ENCODE peak calls at places on chromosomes 12 and 14, in seven cellular contexts. N is adrenal gland, K is AG04450, F is colonic mucosa, B is lung, W is GM23248, I is neuronal stem cell. T is an unnamed sample.

GRCh38 chr12:46219892-46220655 is 48.8 kb downstream of the SLC38A1 start:
- DNase-seq in N (peak), K (peak), F (no peak), B (no peak), W (peak), I (no peak), T (no peak)

GRCh38 chr12:98901189-98901588 is 256.1 kb downstream of the APAF1 start:
- DNase-seq in N (no peak), K (no peak), F (no peak), B (no peak), W (peak), I (no peak), T (no peak)

GRCh38 chr14:55599250-55599879 is 19.4 kb downstream of the KTN1 start:
- DNase-seq in N (peak), K (no peak), F (peak), B (no peak), W (no peak), I (no peak), T (peak)

GRCh38 chr14:61584258-61584657 is 111.1 kb upstream of the HIF1A start:
- DNase-seq in N (no peak), K (no peak), F (no peak), B (no peak), W (peak), I (no peak), T (no peak)

GRCh38 chr14:58557242-58557641 is 80.5 kb upstream of the DACT1 start:
- DNase-seq in N (no peak), K (no peak), F (no peak), B (no peak), W (no peak), I (no peak), T (no peak)

GRCh38 chr14:64092940-64093339 is 201.2 kb downstream of the ESR2 start:
- DNase-seq in N (no peak), K (no peak), F (peak), B (no peak), W (no peak), I (no peak), T (no peak)

GRCh38 chr14:30005114-30005698 is 77.6 kb upstream of the PRKD1 start:
- DNase-seq in N (peak), K (peak), F (no peak), B (no peak), W (peak), I (peak), T (no peak)

GRCh38 chr14:93742761-93743160 is 45.5 kb downstream of the PRIMA1 start:
- DNase-seq in N (no peak), K (no peak), F (no peak), B (no peak), W (no peak), I (no peak), T (no peak)

GRCh38 chr12:110338754-110339153 is 57.7 kb downstream of the ATP2A2 start:
- DNase-seq in N (no peak), K (no peak), F (no peak), B (no peak), W (peak), I (no peak), T (no peak)

GRCh38 chr12:76183459-76184186 is 99.1 kb upstream of the NAP1L1 start:
- DNase-seq in N (peak), K (peak), F (no peak), B (peak), W (peak), I (no peak), T (no peak)

GRCh38 chr14:61034416-61035100 is 53.5 kb downstream of the SLC38A6 start:
- DNase-seq in N (no peak), K (no peak), F (no peak), B (peak), W (no peak), I (no peak), T (no peak)

GRCh38 chr14:45678163-45678562 is 425.2 kb upstream of the MIS18BP1 start:
- DNase-seq in N (no peak), K (no peak), F (no peak), B (no peak), W (no peak), I (no peak), T (no peak)

GRCh38 chr14:61461808-61462275 is 140.5 kb downstream of the PRKCH start:
- DNase-seq in N (peak), K (peak), F (peak), B (no peak), W (peak), I (peak), T (no peak)

GRCh38 chr12:9345163-9345562 is 137.0 kb upstream of the PZP start:
- DNase-seq in N (no peak), K (no peak), F (no peak), B (no peak), W (no peak), I (no peak), T (no peak)
- H3K27ac ChIP-seq in N (no peak), K (no peak), F (no peak), B (no peak), W (no peak), I (no peak), T (no peak)

GRCh38 chr12:12559699-12560296 is 2.9 kb downstream of the DUSP16 start:
- DNase-seq in N (no peak), K (no peak), F (no peak), B (no peak), W (no peak), I (no peak), T (no peak)
- H3K27ac ChIP-seq in N (peak), K (no peak), F (peak), B (no peak), W (no peak), I (no peak), T (no peak)

GRCh38 chr12:83158613-83159207 is 472.0 kb downstream of the TMTC2 start:
- DNase-seq in N (no peak), K (no peak), F (no peak), B (no peak), W (no peak), I (no peak), T (no peak)

GRCh38 chr12:83161451-83161850 is 474.7 kb downstream of the TMTC2 start:
- DNase-seq in N (no peak), K (no peak), F (no peak), B (no peak), W (peak), I (no peak), T (no peak)

GRCh38 chr12:83157604-83158003 is 470.9 kb downstream of the TMTC2 start:
- DNase-seq in N (no peak), K (no peak), F (no peak), B (no peak), W (no peak), I (no peak), T (no peak)

GRCh38 chr12:83153156-83153555 is 466.4 kb downstream of the TMTC2 start:
- DNase-seq in N (no peak), K (no peak), F (no peak), B (no peak), W (no peak), I (no peak), T (no peak)

GRCh38 chr12:83156800-83157199 is 470.1 kb downstream of the TMTC2 start:
- DNase-seq in N (no peak), K (no peak), F (no peak), B (no peak), W (no peak), I (no peak), T (no peak)
- H3K27ac ChIP-seq in N (no peak), K (no peak), F (no peak), B (no peak), W (no peak), I (no peak), T (no peak)

GRCh38 chr12:26032290-26032689 is 73.8 kb downstream of the RASSF8 start:
- DNase-seq in N (no peak), K (no peak), F (no peak), B (no peak), W (peak), I (no peak), T (no peak)

GRCh38 chr12:26032719-26033241 is 74.3 kb downstream of the RASSF8 start:
- DNase-seq in N (no peak), K (no peak), F (peak), B (no peak), W (peak), I (no peak), T (no peak)

GRCh38 chr12:26031318-26031717 is 72.8 kb downstream of the RASSF8 start:
- DNase-seq in N (no peak), K (no peak), F (no peak), B (no peak), W (no peak), I (no peak), T (no peak)

GRCh38 chr12:26030371-26030770 is 71.9 kb downstream of the RASSF8 start:
- DNase-seq in N (no peak), K (no peak), F (no peak), B (no peak), W (peak), I (no peak), T (no peak)

GRCh38 chr12:26031814-26032213 is 73.3 kb downstream of the RASSF8 start:
- DNase-seq in N (no peak), K (no peak), F (no peak), B (no peak), W (no peak), I (no peak), T (no peak)
- H3K27ac ChIP-seq in N (no peak), K (no peak), F (no peak), B (no peak), W (peak), I (no peak), T (no peak)

GRCh38 chr14:75247939-75248338 is 30.7 kb upstream of the FOS start:
- DNase-seq in N (no peak), K (no peak), F (no peak), B (no peak), W (no peak), I (no peak), T (no peak)

GRCh38 chr14:75250800-75251199 is 27.8 kb upstream of the FOS start:
- DNase-seq in N (no peak), K (no peak), F (no peak), B (no peak), W (no peak), I (no peak), T (no peak)

GRCh38 chr14:75249251-75249957 is 29.2 kb upstream of the FOS start:
- DNase-seq in N (no peak), K (no peak), F (no peak), B (no peak), W (no peak), I (no peak), T (peak)

GRCh38 chr14:75252254-75252837 is 26.3 kb upstream of the FOS start:
- DNase-seq in N (peak), K (no peak), F (peak), B (no peak), W (no peak), I (no peak), T (peak)

GRCh38 chr14:75249958-75250336 is 28.7 kb upstream of the FOS start:
- DNase-seq in N (no peak), K (no peak), F (no peak), B (no peak), W (no peak), I (no peak), T (no peak)
- H3K27ac ChIP-seq in N (no peak), K (no peak), F (no peak), B (no peak), W (no peak), I (no peak), T (no peak)

DNA sequence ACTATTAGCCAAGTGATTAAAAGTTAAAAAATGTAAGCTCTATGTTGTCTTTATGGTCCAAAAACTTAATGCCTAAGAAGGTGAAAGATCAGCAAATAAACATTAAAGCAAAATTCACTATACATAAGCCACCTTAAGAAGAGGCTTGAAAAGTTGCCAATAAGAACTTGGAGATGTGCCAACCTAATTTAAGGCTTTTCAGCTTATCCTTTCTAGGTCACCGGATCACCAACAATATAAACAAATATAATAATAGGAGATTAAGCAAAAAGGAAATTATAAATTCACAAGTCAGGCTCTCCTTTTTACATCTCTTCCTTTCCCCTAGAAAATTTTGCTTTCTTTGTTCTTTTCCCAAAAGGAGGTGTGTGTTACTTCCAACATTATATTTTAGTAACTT is 30.9 kb downstream of the SLC2A3 start:
- DNase-seq in N (no peak), K (no peak), F (no peak), B (no peak), W (no peak), I (no peak), T (no peak)
- H3K27ac ChIP-seq in N (no peak), K (no peak), F (no peak), B (no peak), W (no peak), I (no peak), T (no peak)

DNA sequence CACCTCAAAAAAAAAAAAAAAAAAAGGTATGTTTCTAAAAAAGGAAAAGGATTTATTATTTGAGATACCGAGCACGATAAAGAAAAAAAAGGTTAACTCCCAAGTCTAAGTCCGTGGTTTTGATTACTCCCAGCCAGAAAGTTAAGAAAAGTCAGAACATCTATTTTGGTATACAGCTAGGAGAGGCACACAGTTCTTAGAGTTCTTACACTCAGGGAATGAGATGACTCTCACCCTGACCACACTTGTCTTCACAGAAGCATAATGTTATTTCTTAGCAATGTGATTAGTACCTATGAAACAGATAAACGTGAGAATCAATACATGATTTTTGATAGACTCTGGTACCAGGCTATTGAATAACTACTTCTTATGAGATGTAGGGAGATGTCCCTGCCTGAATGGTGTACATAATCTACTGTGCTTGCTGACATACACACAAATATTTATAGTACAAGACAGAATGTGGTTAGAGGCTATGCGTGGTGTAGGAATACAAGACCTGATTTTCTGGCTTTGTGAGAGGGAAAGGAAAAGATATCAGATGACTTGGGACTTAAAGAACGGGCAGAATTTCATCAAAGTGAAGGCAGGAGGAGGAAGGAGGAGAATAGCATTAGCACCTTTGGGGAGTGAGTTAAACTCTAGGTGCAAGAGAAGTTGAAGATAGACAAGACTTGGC is 31.6 kb downstream of the LIMA1 start:
- DNase-seq in N (no peak), K (peak), F (no peak), B (no peak), W (no peak), I (no peak), T (no peak)
- H3K27ac ChIP-seq in N (no peak), K (peak), F (peak), B (no peak), W (no peak), I (no peak), T (peak)

GRCh38 chr14:65170768-65171251 is 68.5 kb upstream of the MAX start:
- DNase-seq in N (no peak), K (peak), F (peak), B (no peak), W (peak), I (no peak), T (no peak)
- H3K27ac ChIP-seq in N (no peak), K (peak), F (no peak), B (no peak), W (peak), I (no peak), T (no peak)

GRCh38 chr12:124771462-124772361 is 92.0 kb downstream of the SCARB1 start:
- DNase-seq in N (peak), K (no peak), F (peak), B (peak), W (peak), I (peak), T (peak)
- H3K27ac ChIP-seq in N (peak), K (no peak), F (no peak), B (no peak), W (no peak), I (no peak), T (no peak)

GRCh38 chr14:76769636-76770292 is 8.5 kb downstream of the VASH1 start:
- DNase-seq in N (peak), K (no peak), F (peak), B (peak), W (no peak), I (no peak), T (no peak)

GRCh38 chr14:76768671-76769500 is 7.6 kb downstream of the VASH1 start:
- DNase-seq in N (peak), K (no peak), F (no peak), B (peak), W (no peak), I (no peak), T (no peak)

GRCh38 chr14:76770521-76771431 is 9.5 kb downstream of the VASH1 start:
- DNase-seq in N (peak), K (no peak), F (peak), B (peak), W (no peak), I (no peak), T (no peak)

GRCh38 chr14:76767681-76768055 is 6.4 kb downstream of the VASH1 start:
- DNase-seq in N (peak), K (no peak), F (no peak), B (peak), W (no peak), I (no peak), T (no peak)

DNA sequence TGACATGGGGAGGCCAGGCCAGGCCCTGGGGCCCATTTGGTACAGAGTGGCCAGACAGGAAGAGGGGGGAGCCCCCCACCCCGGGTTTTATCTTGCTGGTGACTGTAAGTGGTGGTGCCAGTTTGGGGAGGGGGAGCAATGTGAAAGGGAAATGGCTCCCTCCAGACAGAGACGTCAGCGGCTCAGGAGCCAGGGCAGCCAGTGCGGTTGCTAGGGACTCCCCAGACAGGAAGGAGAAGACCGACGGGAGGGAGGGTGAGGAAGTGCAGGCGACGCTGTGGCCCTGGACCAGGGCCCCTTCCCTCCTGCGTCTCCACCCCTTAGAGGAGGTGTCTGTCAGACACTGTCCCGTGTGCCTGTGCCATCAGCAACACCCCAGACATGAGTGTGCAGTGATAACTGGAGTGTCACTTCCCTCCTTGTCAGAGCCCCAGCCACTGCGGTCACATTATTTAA is 7.0 kb downstream of the VASH1 start:
- DNase-seq in N (peak), K (no peak), F (peak), B (peak), W (no peak), I (no peak), T (peak)
- H3K27ac ChIP-seq in N (peak), K (no peak), F (no peak), B (peak), W (no peak), I (no peak), T (peak)

T was measured in stomach.